ENCODE peak calls at places on chromosomes 16 and 17, in six cellular contexts. One of them, this sample, is unnamed.

GRCh38 chr17:32962320-32962707 is 29.3 kb upstream of the SPACA3 start:
- DNase-seq in NCI-H226: no peak
- DNase-seq in HCT116: no peak
- DNase-seq in NT2/D1: no peak
- DNase-seq in AG08396: no peak
- DNase-seq in putamen: no peak
- DNase-seq in this sample: no peak

GRCh38 chr17:57589151-57590034 is 155.7 kb downstream of the CCDC182 start:
- DNase-seq in HCT116: no peak
- DNase-seq in NT2/D1: no peak
- DNase-seq in putamen: no peak
- DNase-seq in AG08396: no peak
- DNase-seq in NCI-H226: no peak
- DNase-seq in this sample: no peak

GRCh38 chr16:53714080-53715050 is 10.4 kb downstream of the FTO start:
- DNase-seq in HCT116: no peak
- DNase-seq in NT2/D1: no peak
- DNase-seq in putamen: no peak
- DNase-seq in AG08396: no peak
- DNase-seq in NCI-H226: no peak
- DNase-seq in this sample: no peak

GRCh38 chr16:76038097-76038496 is 239.1 kb upstream of the CNTNAP4 start:
- DNase-seq in AG08396: no peak
- DNase-seq in NCI-H226: no peak
- DNase-seq in putamen: no peak
- DNase-seq in HCT116: no peak
- DNase-seq in NT2/D1: no peak
- DNase-seq in this sample: no peak

GRCh38 chr17:59124665-59125064 is 18.0 kb upstream of the TRIM37 start:
- DNase-seq in AG08396: no peak
- DNase-seq in NCI-H226: no peak
- DNase-seq in putamen: no peak
- DNase-seq in HCT116: no peak
- DNase-seq in NT2/D1: no peak
- DNase-seq in this sample: no peak

GRCh38 chr17:17551361-17551760 is 40.1 kb downstream of the PEMT start:
- DNase-seq in NT2/D1: no peak
- DNase-seq in NCI-H226: no peak
- DNase-seq in HCT116: no peak
- DNase-seq in putamen: no peak
- DNase-seq in AG08396: no peak
- DNase-seq in this sample: no peak

GRCh38 chr16:30658731-30659506 is 688 bp downstream of the FBRS start:
- DNase-seq in HCT116: peak; percentile 94
- DNase-seq in NT2/D1: peak; percentile 97
- DNase-seq in NCI-H226: peak; percentile 93
- DNase-seq in putamen: peak; percentile 98
- DNase-seq in AG08396: peak; percentile 91
- DNase-seq in this sample: peak; percentile 94

GRCh38 chr16:87556941-87557459 is 45.3 kb upstream of the JPH3 start:
- DNase-seq in HCT116: no peak
- DNase-seq in NT2/D1: no peak
- DNase-seq in putamen: no peak
- DNase-seq in NCI-H226: no peak
- DNase-seq in AG08396: peak; percentile 62
- DNase-seq in this sample: no peak

GRCh38 chr17:82866521-82867214 is 26.8 kb upstream of the ZNF750 start:
- DNase-seq in AG08396: peak; percentile 88
- DNase-seq in putamen: no peak
- DNase-seq in NT2/D1: no peak
- DNase-seq in NCI-H226: no peak
- DNase-seq in HCT116: no peak
- DNase-seq in this sample: no peak

GRCh38 chr16:48231675-48232214 is 12.4 kb upstream of the LONP2 start:
- DNase-seq in NCI-H226: peak; percentile 8
- DNase-seq in HCT116: peak; percentile 35
- DNase-seq in putamen: no peak
- DNase-seq in AG08396: peak; percentile 59
- DNase-seq in NT2/D1: peak; percentile 39
- DNase-seq in this sample: no peak

GRCh38 chr17:17741346-17742023 is 60.2 kb downstream of the RAI1 start:
- DNase-seq in NCI-H226: no peak
- DNase-seq in HCT116: no peak
- DNase-seq in putamen: peak; percentile 91
- DNase-seq in NT2/D1: no peak
- DNase-seq in AG08396: peak; percentile 74
- DNase-seq in this sample: no peak

GRCh38 chr16:55487048-55487803 is 8.2 kb downstream of the MMP2 start:
- DNase-seq in NCI-H226: no peak
- DNase-seq in AG08396: peak; percentile 82
- DNase-seq in NT2/D1: no peak
- DNase-seq in putamen: no peak
- DNase-seq in HCT116: no peak
- DNase-seq in this sample: no peak

GRCh38 chr17:40167685-40168261 is 9.5 kb upstream of the RAPGEFL1 start:
- DNase-seq in HCT116: no peak
- DNase-seq in putamen: no peak
- DNase-seq in NCI-H226: no peak
- DNase-seq in NT2/D1: no peak
- DNase-seq in AG08396: no peak
- DNase-seq in this sample: no peak

GRCh38 chr17:75891022-75891604 is 5.6 kb downstream of the TRIM65 start:
- DNase-seq in AG08396: no peak
- DNase-seq in putamen: no peak
- DNase-seq in HCT116: no peak
- DNase-seq in NCI-H226: no peak
- DNase-seq in NT2/D1: no peak
- DNase-seq in this sample: no peak

GRCh38 chr17:12256380-12256995 is 235.8 kb downstream of the MAP2K4 start:
- DNase-seq in AG08396: peak; percentile 54
- DNase-seq in HCT116: peak; percentile 37
- DNase-seq in NCI-H226: no peak
- DNase-seq in putamen: peak; percentile 58
- DNase-seq in NT2/D1: peak; percentile 18
- DNase-seq in this sample: no peak

GRCh38 chr16:30619207-30619606 is 9.0 kb upstream of the ZNF689 start:
- DNase-seq in AG08396: no peak
- DNase-seq in NCI-H226: no peak
- DNase-seq in NT2/D1: no peak
- DNase-seq in HCT116: no peak
- DNase-seq in putamen: no peak
- DNase-seq in this sample: no peak

GRCh38 chr16:48053346-48053745 is 102.4 kb downstream of the ABCC12 start:
- DNase-seq in HCT116: no peak
- DNase-seq in NT2/D1: peak; percentile 77
- DNase-seq in putamen: no peak
- DNase-seq in NCI-H226: peak; percentile 97
- DNase-seq in AG08396: peak; percentile 51
- DNase-seq in this sample: no peak

GRCh38 chr16:11913425-11914079 is 2.2 kb downstream of the GSPT1 start:
- DNase-seq in HCT116: no peak
- DNase-seq in AG08396: peak; percentile 18
- DNase-seq in NT2/D1: no peak
- DNase-seq in putamen: no peak
- DNase-seq in NCI-H226: no peak
- DNase-seq in this sample: peak; percentile 47

GRCh38 chr17:4956493-4957061 is 5.7 kb downstream of the ENO3 start:
- DNase-seq in HCT116: no peak
- DNase-seq in putamen: no peak
- DNase-seq in NT2/D1: no peak
- DNase-seq in NCI-H226: no peak
- DNase-seq in AG08396: no peak
- DNase-seq in this sample: no peak

GRCh38 chr17:77498875-77499698 is 358.3 kb downstream of the SEC14L1 start:
- DNase-seq in HCT116: no peak
- DNase-seq in NT2/D1: no peak
- DNase-seq in AG08396: no peak
- DNase-seq in NCI-H226: no peak
- DNase-seq in putamen: no peak
- DNase-seq in this sample: no peak

GRCh38 chr17:56762144-56762543 is 71.6 kb downstream of the C17orf67 start:
- DNase-seq in AG08396: no peak
- DNase-seq in NT2/D1: no peak
- DNase-seq in HCT116: no peak
- DNase-seq in putamen: no peak
- DNase-seq in NCI-H226: no peak
- DNase-seq in this sample: no peak

GRCh38 chr17:16872836-16873653 is 98.9 kb downstream of the TNFRSF13B start:
- DNase-seq in putamen: no peak
- DNase-seq in NT2/D1: peak; percentile 25
- DNase-seq in NCI-H226: peak; percentile 3
- DNase-seq in HCT116: peak; percentile 45
- DNase-seq in AG08396: peak; percentile 47
- DNase-seq in this sample: no peak

GRCh38 chr17:44878627-44879221 is 20.5 kb downstream of the EFTUD2 start:
- DNase-seq in NCI-H226: no peak
- DNase-seq in putamen: no peak
- DNase-seq in HCT116: peak; percentile 6
- DNase-seq in AG08396: peak; percentile 32
- DNase-seq in NT2/D1: no peak
- DNase-seq in this sample: no peak

GRCh38 chr17:37391146-37391545 is 15.4 kb downstream of the C17orf78 start:
- DNase-seq in NCI-H226: no peak
- DNase-seq in NT2/D1: no peak
- DNase-seq in HCT116: no peak
- DNase-seq in putamen: no peak
- DNase-seq in AG08396: no peak
- DNase-seq in this sample: no peak

GRCh38 chr16:11211977-11212818 is 43.8 kb downstream of the SOCS1 start:
- DNase-seq in NT2/D1: no peak
- DNase-seq in putamen: no peak
- DNase-seq in NCI-H226: no peak
- DNase-seq in HCT116: no peak
- DNase-seq in AG08396: no peak
- DNase-seq in this sample: no peak

GRCh38 chr17:38341035-38341721 is 2.6 kb downstream of the GPR179 start:
- DNase-seq in NCI-H226: no peak
- DNase-seq in HCT116: no peak
- DNase-seq in AG08396: peak; percentile 42
- DNase-seq in NT2/D1: no peak
- DNase-seq in putamen: peak; percentile 88
- DNase-seq in this sample: no peak

GRCh38 chr17:71830916-71831315 is 289.9 kb upstream of the SOX9 start:
- DNase-seq in NCI-H226: no peak
- DNase-seq in HCT116: no peak
- DNase-seq in NT2/D1: no peak
- DNase-seq in putamen: no peak
- DNase-seq in AG08396: no peak
- DNase-seq in this sample: no peak

GRCh38 chr17:13393841-13394710 is 207.7 kb downstream of the HS3ST3A1 start:
- DNase-seq in HCT116: no peak
- DNase-seq in NT2/D1: no peak
- DNase-seq in NCI-H226: peak; percentile 75
- DNase-seq in putamen: peak; percentile 29
- DNase-seq in AG08396: peak; percentile 52
- DNase-seq in this sample: no peak

GRCh38 chr16:1640261-1640956 is 28.2 kb downstream of the CRAMP1 start:
- DNase-seq in NT2/D1: no peak
- DNase-seq in NCI-H226: no peak
- DNase-seq in putamen: no peak
- DNase-seq in HCT116: no peak
- DNase-seq in AG08396: no peak
- DNase-seq in this sample: no peak

GRCh38 chr17:82281076-82281475 is 7.6 kb upstream of the CSNK1D start:
- DNase-seq in HCT116: no peak
- DNase-seq in NCI-H226: no peak
- DNase-seq in AG08396: no peak
- DNase-seq in NT2/D1: no peak
- DNase-seq in putamen: no peak
- DNase-seq in this sample: no peak

GRCh38 chr16:15611610-15612009 is 31.3 kb downstream of the MARF1 start:
- DNase-seq in NT2/D1: no peak
- DNase-seq in AG08396: no peak
- DNase-seq in NCI-H226: no peak
- DNase-seq in putamen: no peak
- DNase-seq in HCT116: no peak
- DNase-seq in this sample: no peak

GRCh38 chr17:3888343-3889171 is 4.3 kb downstream of the CAMKK1 start:
- DNase-seq in NCI-H226: peak; percentile 94
- DNase-seq in HCT116: peak; percentile 72
- DNase-seq in NT2/D1: no peak
- DNase-seq in AG08396: peak; percentile 90
- DNase-seq in putamen: no peak
- DNase-seq in this sample: no peak

GRCh38 chr16:1154291-1154886 is 1.5 kb downstream of the CACNA1H start:
- DNase-seq in AG08396: no peak
- DNase-seq in NCI-H226: no peak
- DNase-seq in HCT116: no peak
- DNase-seq in NT2/D1: no peak
- DNase-seq in putamen: no peak
- DNase-seq in this sample: no peak

GRCh38 chr17:74149597-74150427 is 53.7 kb upstream of the RPL38 start:
- DNase-seq in HCT116: no peak
- DNase-seq in NT2/D1: no peak
- DNase-seq in AG08396: no peak
- DNase-seq in NCI-H226: no peak
- DNase-seq in putamen: no peak
- DNase-seq in this sample: no peak

This sample was measured in T-helper 22 cell.